ENCODE peak calls at places on chromosomes 12 and 14, in ten cellular contexts. One of them, this sample, is unnamed.
A peak's percentile ranks its signal among the peaks of the same experiment; 100 is the strongest.

GRCh38 chr14:103103461-103104388 is 9.2 kb downstream of the EXOC3L4 start:
- DNase-seq in CD8-positive, alpha-beta T cell: no peak
- DNase-seq in AG04450: no peak
- DNase-seq in uterus: no peak
- DNase-seq in thoracic aorta: no peak
- DNase-seq in heart right ventricle: no peak
- DNase-seq in pancreas: peak; percentile 73
- DNase-seq in Peyer's patch: peak; percentile 86
- DNase-seq in HCT116: no peak
- DNase-seq in fibroblast of lung: peak; percentile 73
- DNase-seq in this sample: no peak

GRCh38 chr14:74965770-74966153 is 10.4 kb upstream of the PGF start:
- DNase-seq in HCT116: no peak
- DNase-seq in heart right ventricle: no peak
- DNase-seq in fibroblast of lung: no peak
- DNase-seq in thoracic aorta: no peak
- DNase-seq in pancreas: no peak
- DNase-seq in AG04450: no peak
- DNase-seq in CD8-positive, alpha-beta T cell: no peak
- DNase-seq in Peyer's patch: no peak
- DNase-seq in uterus: no peak
- DNase-seq in this sample: no peak

GRCh38 chr14:52987514-52987913 is 36.7 kb upstream of the FERMT2 start:
- DNase-seq in AG04450: no peak
- DNase-seq in HCT116: no peak
- DNase-seq in thoracic aorta: no peak
- DNase-seq in CD8-positive, alpha-beta T cell: no peak
- DNase-seq in heart right ventricle: no peak
- DNase-seq in uterus: no peak
- DNase-seq in Peyer's patch: no peak
- DNase-seq in pancreas: peak; percentile 29
- DNase-seq in fibroblast of lung: no peak
- DNase-seq in this sample: no peak

GRCh38 chr12:56993346-56993745 is 13.0 kb downstream of the ZBTB39 start:
- DNase-seq in Peyer's patch: no peak
- DNase-seq in HCT116: no peak
- DNase-seq in heart right ventricle: no peak
- DNase-seq in thoracic aorta: no peak
- DNase-seq in uterus: no peak
- DNase-seq in CD8-positive, alpha-beta T cell: no peak
- DNase-seq in AG04450: no peak
- DNase-seq in pancreas: no peak
- DNase-seq in fibroblast of lung: no peak
- DNase-seq in this sample: no peak

GRCh38 chr14:70885343-70886014 is 21.8 kb upstream of the PCNX1 start:
- DNase-seq in uterus: no peak
- DNase-seq in heart right ventricle: no peak
- DNase-seq in AG04450: no peak
- DNase-seq in pancreas: no peak
- DNase-seq in Peyer's patch: no peak
- DNase-seq in HCT116: no peak
- DNase-seq in fibroblast of lung: no peak
- DNase-seq in CD8-positive, alpha-beta T cell: no peak
- DNase-seq in thoracic aorta: no peak
- DNase-seq in this sample: no peak

GRCh38 chr12:58671196-58671595 is 249.1 kb downstream of the LRIG3 start:
- DNase-seq in fibroblast of lung: no peak
- DNase-seq in heart right ventricle: no peak
- DNase-seq in thoracic aorta: no peak
- DNase-seq in HCT116: no peak
- DNase-seq in uterus: no peak
- DNase-seq in CD8-positive, alpha-beta T cell: no peak
- DNase-seq in pancreas: no peak
- DNase-seq in Peyer's patch: no peak
- DNase-seq in AG04450: no peak
- DNase-seq in this sample: no peak

GRCh38 chr12:51834411-51834810 is 14.1 kb downstream of the FIGNL2 start:
- DNase-seq in fibroblast of lung: no peak
- DNase-seq in thoracic aorta: no peak
- DNase-seq in HCT116: no peak
- DNase-seq in heart right ventricle: no peak
- DNase-seq in AG04450: no peak
- DNase-seq in uterus: no peak
- DNase-seq in Peyer's patch: no peak
- DNase-seq in pancreas: no peak
- DNase-seq in CD8-positive, alpha-beta T cell: no peak
- DNase-seq in this sample: no peak

GRCh38 chr14:22772725-22773124 is 6.2 kb downstream of the OXA1L start:
- DNase-seq in heart right ventricle: no peak
- DNase-seq in fibroblast of lung: no peak
- DNase-seq in thoracic aorta: no peak
- DNase-seq in CD8-positive, alpha-beta T cell: no peak
- DNase-seq in pancreas: no peak
- DNase-seq in Peyer's patch: no peak
- DNase-seq in HCT116: no peak
- DNase-seq in AG04450: no peak
- DNase-seq in uterus: no peak
- DNase-seq in this sample: no peak

GRCh38 chr12:55930771-55931316 is at the start of gene DGKA:
- DNase-seq in CD8-positive, alpha-beta T cell: peak; percentile 66
- DNase-seq in heart right ventricle: peak; percentile 18
- DNase-seq in AG04450: peak; percentile 60
- DNase-seq in uterus: peak; percentile 48
- DNase-seq in fibroblast of lung: peak; percentile 89
- DNase-seq in HCT116: peak; percentile 41
- DNase-seq in thoracic aorta: no peak
- DNase-seq in Peyer's patch: peak; percentile 73
- DNase-seq in pancreas: peak; percentile 44
- DNase-seq in this sample: peak; percentile 79

GRCh38 chr12:121209629-121210572 is at the start of gene P2RX4:
- DNase-seq in HCT116: peak; percentile 52
- DNase-seq in AG04450: no peak
- DNase-seq in CD8-positive, alpha-beta T cell: peak; percentile 77
- DNase-seq in heart right ventricle: peak; percentile 77
- DNase-seq in uterus: peak; percentile 88
- DNase-seq in pancreas: peak; percentile 92
- DNase-seq in fibroblast of lung: peak; percentile 77
- DNase-seq in thoracic aorta: peak; percentile 33
- DNase-seq in Peyer's patch: peak; percentile 93
- DNase-seq in this sample: peak; percentile 81

DNA sequence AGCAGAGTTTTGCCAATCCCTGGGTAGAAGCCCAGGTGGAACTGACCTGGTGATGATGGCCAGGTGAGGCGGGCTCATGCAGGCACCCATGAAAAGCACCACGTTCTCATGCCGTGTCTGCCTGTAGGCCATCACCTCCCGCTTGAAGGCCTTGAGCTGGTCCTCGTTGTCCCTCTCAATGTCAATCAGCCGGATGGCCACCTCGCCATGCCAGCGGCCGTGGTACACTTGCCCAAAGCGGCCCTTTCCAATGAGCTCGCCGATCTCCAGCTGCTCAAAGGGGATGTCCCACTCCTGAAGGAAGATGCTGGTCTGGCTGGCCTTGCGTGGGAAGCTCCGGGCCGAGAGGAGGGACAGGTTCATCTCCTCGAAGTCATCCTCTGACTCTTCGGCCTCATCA is 163.4 kb upstream of the NOS1 start:
- DNase-seq in thoracic aorta: no peak
- DNase-seq in Peyer's patch: no peak
- DNase-seq in CD8-positive, alpha-beta T cell: no peak
- DNase-seq in HCT116: no peak
- DNase-seq in AG04450: no peak
- DNase-seq in pancreas: no peak
- DNase-seq in fibroblast of lung: no peak
- DNase-seq in heart right ventricle: no peak
- DNase-seq in uterus: no peak
- DNase-seq in this sample: no peak
- TF ChIP-seq CTCF in thoracic aorta: no peak
- TF ChIP-seq CTCF in Peyer's patch: no peak
- TF ChIP-seq CTCF in CD8-positive, alpha-beta T cell: no peak
- TF ChIP-seq CTCF in HCT116: no peak
- TF ChIP-seq CTCF in AG04450: no peak
- TF ChIP-seq CTCF in pancreas: no peak
- TF ChIP-seq CTCF in fibroblast of lung: no peak
- TF ChIP-seq CTCF in heart right ventricle: no peak
- TF ChIP-seq CTCF in uterus: no peak
- TF ChIP-seq CTCF in this sample: no peak

GRCh38 chr14:87059060-87059827 is 933.7 kb downstream of the GALC start:
- DNase-seq in AG04450: no peak
- DNase-seq in uterus: no peak
- DNase-seq in thoracic aorta: no peak
- DNase-seq in HCT116: no peak
- DNase-seq in fibroblast of lung: no peak
- DNase-seq in heart right ventricle: no peak
- DNase-seq in CD8-positive, alpha-beta T cell: no peak
- DNase-seq in Peyer's patch: no peak
- DNase-seq in pancreas: peak; percentile 20
- DNase-seq in this sample: no peak

GRCh38 chr14:87049886-87050820 is 942.8 kb downstream of the GALC start:
- DNase-seq in fibroblast of lung: peak; percentile 44
- DNase-seq in CD8-positive, alpha-beta T cell: no peak
- DNase-seq in uterus: no peak
- DNase-seq in thoracic aorta: no peak
- DNase-seq in heart right ventricle: no peak
- DNase-seq in Peyer's patch: no peak
- DNase-seq in HCT116: no peak
- DNase-seq in pancreas: peak; percentile 35
- DNase-seq in AG04450: peak; percentile 3
- DNase-seq in this sample: no peak

GRCh38 chr14:87052646-87053225 is 940.2 kb downstream of the GALC start:
- DNase-seq in uterus: no peak
- DNase-seq in thoracic aorta: no peak
- DNase-seq in pancreas: no peak
- DNase-seq in heart right ventricle: no peak
- DNase-seq in AG04450: no peak
- DNase-seq in HCT116: no peak
- DNase-seq in CD8-positive, alpha-beta T cell: no peak
- DNase-seq in Peyer's patch: no peak
- DNase-seq in fibroblast of lung: no peak
- DNase-seq in this sample: no peak

DNA sequence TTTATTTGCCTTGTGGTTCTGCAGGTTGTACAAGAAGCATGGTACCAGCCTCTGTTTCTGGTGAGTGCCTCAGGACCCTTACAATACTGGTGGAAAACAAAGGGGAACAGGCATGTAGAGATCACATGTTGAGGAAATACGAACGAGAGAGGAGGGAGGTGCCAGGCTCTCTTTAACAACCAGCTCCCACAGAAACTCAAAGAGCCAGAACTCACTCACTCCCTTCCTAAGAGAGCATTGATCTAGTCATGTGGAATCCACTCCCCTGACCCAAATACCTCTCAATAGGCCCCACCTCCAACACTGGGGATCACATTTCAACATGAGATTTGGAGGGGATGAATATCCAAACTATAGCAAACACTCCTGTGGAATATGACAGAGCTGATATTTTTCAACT is 938.0 kb downstream of the GALC start:
- DNase-seq in pancreas: no peak
- DNase-seq in fibroblast of lung: no peak
- DNase-seq in HCT116: no peak
- DNase-seq in AG04450: no peak
- DNase-seq in heart right ventricle: no peak
- DNase-seq in CD8-positive, alpha-beta T cell: no peak
- DNase-seq in uterus: no peak
- DNase-seq in thoracic aorta: no peak
- DNase-seq in Peyer's patch: no peak
- DNase-seq in this sample: no peak
- H3K27ac ChIP-seq in pancreas: no peak overlapping the region
- H3K27ac ChIP-seq in fibroblast of lung: no peak overlapping the region
- H3K27ac ChIP-seq in HCT116: no peak overlapping the region
- H3K27ac ChIP-seq in AG04450: no peak overlapping the region
- H3K27ac ChIP-seq in heart right ventricle: no peak overlapping the region
- H3K27ac ChIP-seq in CD8-positive, alpha-beta T cell: no peak overlapping the region
- H3K27ac ChIP-seq in uterus: no peak overlapping the region
- H3K27ac ChIP-seq in thoracic aorta: no peak overlapping the region
- H3K27ac ChIP-seq in Peyer's patch: no peak overlapping the region
- H3K27ac ChIP-seq in this sample: no peak overlapping the region

DNA sequence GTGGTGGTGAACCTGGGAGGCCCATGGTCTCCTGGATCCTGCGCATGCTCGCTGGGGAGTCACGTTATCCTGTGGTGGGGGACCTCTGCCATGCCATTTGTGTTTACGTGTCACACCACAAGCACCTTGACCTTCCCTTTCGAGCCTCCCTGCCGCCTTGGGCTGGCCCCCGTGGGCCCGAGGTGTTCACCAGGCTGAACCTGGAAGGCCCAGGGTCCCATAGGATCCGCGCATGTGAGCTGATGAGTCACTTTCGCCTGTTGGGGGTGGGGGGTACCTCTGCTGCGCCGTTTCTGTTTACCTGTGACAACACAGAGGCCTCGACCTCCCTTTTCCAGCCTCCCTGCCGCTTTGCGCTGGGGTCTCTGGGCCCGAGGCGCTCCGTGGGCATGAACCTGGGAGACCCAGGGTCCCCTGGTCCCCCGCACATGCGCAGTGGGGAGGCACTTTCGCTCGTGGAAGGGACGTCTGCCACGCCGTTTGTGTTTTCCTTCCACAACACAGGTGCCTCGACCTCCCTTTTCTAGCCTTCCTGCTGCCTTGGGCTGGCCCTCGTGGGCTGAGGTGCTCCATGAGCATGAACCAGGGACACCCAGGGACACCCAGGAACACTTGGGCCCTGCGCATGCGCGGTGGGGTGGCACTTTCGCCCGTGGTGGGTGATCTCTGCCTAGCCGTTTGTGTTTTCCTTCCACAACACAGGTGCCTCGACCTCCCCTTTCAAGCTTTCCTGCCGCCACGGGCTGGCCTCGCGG is 334.1 kb downstream of the ALG10 start:
- DNase-seq in uterus: no peak
- DNase-seq in pancreas: no peak
- DNase-seq in heart right ventricle: no peak
- DNase-seq in thoracic aorta: no peak
- DNase-seq in fibroblast of lung: no peak
- DNase-seq in Peyer's patch: no peak
- DNase-seq in CD8-positive, alpha-beta T cell: no peak
- DNase-seq in AG04450: no peak
- DNase-seq in HCT116: no peak
- DNase-seq in this sample: no peak
- H3K9me3 ChIP-seq in uterus: peaks cover 12% of the 10 kb centered on the region
- H3K9me3 ChIP-seq in pancreas: no peaks in the 10 kb centered on the region
- H3K9me3 ChIP-seq in heart right ventricle: peaks cover 95% of the 10 kb centered on the region
- H3K9me3 ChIP-seq in thoracic aorta: peaks cover 11% of the 10 kb centered on the region
- H3K9me3 ChIP-seq in fibroblast of lung: no peaks in the 10 kb centered on the region
- H3K9me3 ChIP-seq in Peyer's patch: peaks cover 58% of the 10 kb centered on the region
- H3K9me3 ChIP-seq in CD8-positive, alpha-beta T cell: no peaks in the 10 kb centered on the region
- H3K9me3 ChIP-seq in AG04450: peaks cover 100% of the 10 kb centered on the region
- H3K9me3 ChIP-seq in HCT116: no peaks in the 10 kb centered on the region
- H3K9me3 ChIP-seq in this sample: peaks cover 15% of the 10 kb centered on the region

DNA sequence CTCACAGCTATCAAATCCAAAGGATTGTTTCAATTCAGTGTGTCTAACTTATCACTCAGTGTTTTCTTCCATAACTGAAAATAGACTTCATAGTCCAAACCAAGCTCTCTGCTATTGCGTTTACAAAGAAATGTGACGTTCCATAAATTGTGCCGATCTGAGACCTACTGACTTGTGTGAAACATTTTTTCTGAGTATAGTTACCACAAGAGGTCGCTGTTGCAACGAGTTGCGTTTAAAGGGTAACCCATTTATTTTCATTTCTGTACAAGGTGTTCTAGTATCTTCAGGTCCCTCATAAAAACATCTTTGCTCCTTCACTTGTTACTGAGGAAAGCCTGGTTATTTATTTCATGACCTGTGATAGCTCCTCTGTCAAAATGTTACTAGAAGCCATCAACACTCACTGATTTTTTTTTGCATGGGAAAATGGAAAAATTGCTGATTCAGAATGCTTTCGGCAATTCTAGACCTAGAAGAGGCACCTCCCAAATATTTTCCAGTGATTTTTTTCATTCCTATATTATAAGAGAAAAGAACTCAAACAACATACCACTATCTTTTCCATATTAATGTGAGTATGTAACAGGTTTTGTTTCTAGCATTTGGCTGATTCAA is 60.9 kb upstream of the OR4E1 start:
- DNase-seq in heart right ventricle: no peak
- DNase-seq in thoracic aorta: no peak
- DNase-seq in CD8-positive, alpha-beta T cell: no peak
- DNase-seq in uterus: no peak
- DNase-seq in HCT116: peak; percentile 54
- DNase-seq in Peyer's patch: no peak
- DNase-seq in pancreas: no peak
- DNase-seq in fibroblast of lung: peak; percentile 24
- DNase-seq in AG04450: no peak
- DNase-seq in this sample: no peak
- TF ChIP-seq CTCF in heart right ventricle: peak; percentile 42
- TF ChIP-seq CTCF in thoracic aorta: no peak
- TF ChIP-seq CTCF in CD8-positive, alpha-beta T cell: peak; percentile 75
- TF ChIP-seq CTCF in uterus: peak; percentile 14
- TF ChIP-seq CTCF in HCT116: peak; percentile 61
- TF ChIP-seq CTCF in Peyer's patch: peak; percentile 10
- TF ChIP-seq CTCF in pancreas: peak; percentile 30
- TF ChIP-seq CTCF in fibroblast of lung: peak; percentile 51
- TF ChIP-seq CTCF in AG04450: peak; percentile 49
- TF ChIP-seq CTCF in this sample: peak; percentile 77